ENCODE peak calls at places on chromosomes 12 and 14, in five cellular contexts. B, S, Q, X and L are unnamed samples. For H3K4me1, the result is how much of the 10 kb centered on the place peaks cover.

GRCh38 chr14:61517861-61518802 is 177.2 kb upstream of the HIF1A start:
- DNase-seq in B (no peak), S (no peak), Q (peak), X (no peak), L (no peak)

GRCh38 chr14:20697273-20698017 is 8.9 kb downstream of the ANG start:
- DNase-seq in B (peak), S (peak), Q (peak), X (peak), L (peak)

GRCh38 chr14:103920981-103921854 is 7.0 kb upstream of the TDRD9 start:
- DNase-seq in B (peak), S (peak), Q (peak), X (peak), L (peak)

GRCh38 chr14:54906075-54906474 is 3.4 kb upstream of the GCH1 start:
- DNase-seq in B (no peak), S (no peak), Q (no peak), X (no peak), L (no peak)

GRCh38 chr12:115132145-115132544 is 448.2 kb upstream of the TBX3 start:
- DNase-seq in B (no peak), S (no peak), Q (no peak), X (no peak), L (no peak)

GRCh38 chr14:67722293-67722692 is 20.6 kb downstream of the RDH12 start:
- DNase-seq in B (peak), S (no peak), Q (peak), X (no peak), L (peak)

GRCh38 chr12:50603817-50604639 is 99.2 kb downstream of the DIP2B start:
- DNase-seq in B (peak), S (no peak), Q (no peak), X (no peak), L (no peak)

GRCh38 chr12:12560587-12561304 is 1.9 kb downstream of the DUSP16 start:
- DNase-seq in B (peak), S (peak), Q (peak), X (no peak), L (peak)

GRCh38 chr14:40983604-40984003 is 623.1 kb upstream of the LRFN5 start:
- DNase-seq in B (no peak), S (no peak), Q (no peak), X (no peak), L (no peak)

GRCh38 chr12:124456652-124457152 is 110.7 kb downstream of the NCOR2 start:
- DNase-seq in B (no peak), S (no peak), Q (no peak), X (peak), L (no peak)

GRCh38 chr14:62694075-62694474 is 351.2 kb downstream of the KCNH5 start:
- DNase-seq in B (no peak), S (no peak), Q (no peak), X (no peak), L (no peak)

GRCh38 chr12:127629066-127629820 is 637.7 kb upstream of the TMEM132C start:
- DNase-seq in B (no peak), S (no peak), Q (no peak), X (no peak), L (no peak)

GRCh38 chr12:5246196-5246595 is 185.7 kb upstream of the NTF3 start:
- DNase-seq in B (no peak), S (no peak), Q (no peak), X (no peak), L (no peak)

GRCh38 chr14:103899316-103899715 is 28.9 kb upstream of the TDRD9 start:
- DNase-seq in B (no peak), S (no peak), Q (no peak), X (no peak), L (no peak)

GRCh38 chr14:92692822-92693226 is 55.6 kb downstream of the LGMN start:
- DNase-seq in B (peak), S (no peak), Q (peak), X (peak), L (peak)

GRCh38 chr14:73467800-73468199 is 9.5 kb upstream of the NUMB start:
- DNase-seq in B (no peak), S (no peak), Q (no peak), X (no peak), L (no peak)

GRCh38 chr12:12704593-12705230 is 8.7 kb upstream of the GPR19 start:
- DNase-seq in B (peak), S (peak), Q (peak), X (no peak), L (peak)

GRCh38 chr14:64324461-64325255 is 30.5 kb upstream of the ESR2 start:
- DNase-seq in B (no peak), S (no peak), Q (no peak), X (no peak), L (no peak)

GRCh38 chr14:75063013-75063412 is 811 bp downstream of the ACYP1 start:
- DNase-seq in B (no peak), S (no peak), Q (no peak), X (no peak), L (no peak)

GRCh38 chr14:102819176-102819628 is 42.0 kb downstream of the TRAF3 start:
- DNase-seq in B (no peak), S (no peak), Q (peak), X (peak), L (no peak)

GRCh38 chr14:100474176-100474575 is 113.0 kb downstream of the BEGAIN start:
- DNase-seq in B (no peak), S (no peak), Q (no peak), X (no peak), L (no peak)

GRCh38 chr12:38934696-38935095 is 29.3 kb upstream of the CPNE8 start:
- DNase-seq in B (no peak), S (no peak), Q (no peak), X (no peak), L (no peak)

GRCh38 chr12:124495194-124495983 is 72.0 kb downstream of the NCOR2 start:
- DNase-seq in B (no peak), S (no peak), Q (no peak), X (peak), L (peak)

GRCh38 chr14:59159169-59159568 is 29.3 kb upstream of the DAAM1 start:
- DNase-seq in B (no peak), S (no peak), Q (no peak), X (no peak), L (no peak)

GRCh38 chr14:34051966-34052657 is 101.2 kb upstream of the EGLN3 start:
- DNase-seq in B (peak), S (peak), Q (no peak), X (no peak), L (no peak)
- TF ChIP-seq POLR2A in B (no peak), S (no peak), Q (no peak), X (no peak), L (no peak)

GRCh38 chr14:82390586-82390985 is 856.9 kb upstream of the SEL1L start:
- DNase-seq in B (no peak), S (no peak), Q (no peak), X (no peak), L (no peak)

GRCh38 chr14:82388488-82388887 is 854.8 kb upstream of the SEL1L start:
- DNase-seq in B (no peak), S (no peak), Q (no peak), X (no peak), L (no peak)

GRCh38 chr14:82387699-82388098 is 854.0 kb upstream of the SEL1L start:
- DNase-seq in B (no peak), S (no peak), Q (peak), X (no peak), L (no peak)

GRCh38 chr14:82385043-82385442 is 851.4 kb upstream of the SEL1L start:
- DNase-seq in B (no peak), S (no peak), Q (no peak), X (no peak), L (no peak)
- H3K4me1 ChIP-seq in B (under half), S (under half), Q (under half), X (under half), L (under half)

GRCh38 chr12:24045816-24046257 is 96.4 kb upstream of the SOX5 start:
- DNase-seq in B (no peak), S (no peak), Q (no peak), X (no peak), L (no peak)
- TF ChIP-seq POLR2A in B (no peak), S (no peak), Q (no peak), X (no peak), L (no peak)

GRCh38 chr12:23757541-23757962 is 191.9 kb downstream of the SOX5 start:
- DNase-seq in B (no peak), S (no peak), Q (no peak), X (no peak), L (no peak)
- H3K4me1 ChIP-seq in B (under half), S (under half), Q (under half), X (under half), L (under half)

GRCh38 chr12:48851883-48852733 is at the start of gene DDX23:
- DNase-seq in B (peak), S (peak), Q (peak), X (peak), L (peak)
- TF ChIP-seq POLR2A in B (peak), S (peak), Q (no peak), X (no peak), L (no peak)

DNA sequence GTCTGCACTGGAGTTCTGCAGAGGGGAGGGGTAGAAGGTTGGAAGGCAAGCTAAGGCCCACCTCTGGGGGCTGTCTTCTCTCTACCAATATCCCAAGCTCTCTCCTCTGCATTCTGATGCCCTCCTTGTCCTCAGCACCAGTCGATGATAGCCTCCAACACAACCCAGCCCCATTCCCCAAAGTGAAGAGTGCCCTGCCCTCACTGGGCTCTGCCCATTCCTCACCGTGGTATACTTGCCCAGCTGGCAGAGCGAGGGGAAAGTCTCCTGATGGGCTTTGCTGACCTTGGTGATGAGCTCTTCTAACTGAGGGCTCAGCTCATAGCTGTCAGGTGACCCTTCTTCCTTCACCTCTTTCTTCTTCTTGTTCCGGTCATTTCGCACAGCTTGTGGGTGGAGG is 7.2 kb upstream of the ITGB7 start:
- DNase-seq in B (no peak), S (no peak), Q (no peak), X (no peak), L (no peak)
- H3K4me1 ChIP-seq in B (under half), S (under half), Q (half or more), X (half or more), L (half or more)